ENCODE peak calls at places on chromosomes 4 and X, in seven cellular contexts. F is HFFc6, S is nucleus accumbens, E is posterior cingulate gyrus, D is IMR-90, G is tibial artery, L is hepatocyte. A is an unnamed sample.

GRCh38 chr4:19844436-19844835 is 407.3 kb upstream of the SLIT2 start:
- DNase-seq in L (no peak), D (peak; percentile 79), S (no peak), G (no peak), F (no peak), E (peak; percentile 2), A (no peak)

GRCh38 chrX:119206203-119206602 is 29.9 kb upstream of the PGRMC1 start:
- DNase-seq in G (no peak), D (no peak), E (no peak), F (no peak), S (no peak), L (peak; percentile 10), A (no peak)

GRCh38 chrX:64394874-64395567 is at the start of gene MTMR8:
- DNase-seq in S (peak; percentile 49), F (no peak), G (peak; percentile 58), D (no peak), E (peak; percentile 66), L (peak; percentile 82), A (no peak)

GRCh38 chr4:108080752-108081151 is 88.0 kb downstream of the LEF1 start:
- DNase-seq in F (no peak), D (no peak), G (no peak), S (no peak), L (no peak), E (no peak), A (no peak)

GRCh38 chr4:115121351-115122043 is 8.1 kb upstream of the NDST4 start:
- DNase-seq in D (no peak), G (no peak), F (no peak), L (no peak), E (no peak), S (no peak), A (no peak)

GRCh38 chrX:17038681-17039161 is 92.3 kb downstream of the REPS2 start:
- DNase-seq in D (no peak), E (no peak), F (no peak), L (no peak), S (no peak), G (no peak), A (peak; percentile 67)

GRCh38 chr4:72809208-72809607 is 240.2 kb upstream of the ADAMTS3 start:
- DNase-seq in S (no peak), L (no peak), F (no peak), D (no peak), G (no peak), E (no peak), A (no peak)

GRCh38 chr4:133160853-133161252 is 11.8 kb downstream of the PCDH10 start:
- DNase-seq in D (no peak), G (no peak), L (no peak), S (no peak), F (no peak), E (no peak), A (no peak)

GRCh38 chr4:105453550-105454201 is 20.2 kb downstream of the PPA2 start:
- DNase-seq in S (no peak), F (no peak), D (no peak), E (no peak), G (no peak), L (no peak), A (no peak)

GRCh38 chr4:39032218-39033085 is at the start of gene TMEM156:
- DNase-seq in S (no peak), G (no peak), D (peak; percentile 80), F (no peak), L (no peak), E (no peak), A (no peak)

GRCh38 chr4:73770917-73771316 is 30.5 kb downstream of the CXCL8 start:
- DNase-seq in S (no peak), F (no peak), L (no peak), E (no peak), G (no peak), D (no peak), A (no peak)

GRCh38 chr4:71229477-71230257 is 109.2 kb upstream of the SLC4A4 start:
- DNase-seq in S (peak; percentile 24), F (peak; percentile 58), E (peak; percentile 59), G (peak; percentile 29), D (peak; percentile 81), L (peak; percentile 79), A (no peak)

GRCh38 chrX:19064175-19064574 is 58.1 kb downstream of the ADGRG2 start:
- DNase-seq in S (no peak), D (peak; percentile 69), G (no peak), F (no peak), E (no peak), L (no peak), A (no peak)

GRCh38 chrX:97126020-97126419 is 242.3 kb downstream of the RPA4 start:
- DNase-seq in S (no peak), F (peak; percentile 8), G (no peak), E (no peak), L (no peak), D (peak; percentile 73), A (no peak)

GRCh38 chr4:9952415-9952950 is 68.8 kb downstream of the SLC2A9 start:
- DNase-seq in L (no peak), S (no peak), D (no peak), F (no peak), E (no peak), G (no peak), A (no peak)

GRCh38 chrX:36241397-36241796 is 321.9 kb downstream of the CFAP47 start:
- DNase-seq in E (no peak), L (no peak), S (no peak), D (no peak), F (no peak), G (no peak), A (no peak)

GRCh38 chr4:168708108-168708507 is 211.3 kb downstream of the PALLD start:
- DNase-seq in G (no peak), F (no peak), L (no peak), E (no peak), D (peak; percentile 68), S (no peak), A (no peak)

GRCh38 chrX:152902502-152902820 is 4.6 kb downstream of the ZNF185 start:
- DNase-seq in D (no peak), F (no peak), G (no peak), S (no peak), L (no peak), E (no peak), A (no peak)

GRCh38 chr4:48268956-48269860 is at the start of gene TEC:
- DNase-seq in G (peak; percentile 49), D (no peak), E (no peak), L (peak; percentile 62), S (no peak), F (no peak), A (no peak)

GRCh38 chr4:173703076-173703475 is 173.0 kb upstream of the HAND2 start:
- DNase-seq in G (no peak), S (no peak), E (no peak), D (no peak), L (no peak), F (no peak), A (peak; percentile 0)

GRCh38 chrX:28177202-28177601 is 196.0 kb upstream of the DCAF8L1 start:
- DNase-seq in E (no peak), F (no peak), D (no peak), L (peak; percentile 23), G (no peak), S (no peak), A (no peak)

GRCh38 chr4:187726485-187726884 is 269.1 kb upstream of the ZFP42 start:
- DNase-seq in L (no peak), F (no peak), S (no peak), D (no peak), G (no peak), E (no peak), A (no peak)

GRCh38 chrX:50988649-50989048 is 78.1 kb downstream of the BMP15 start:
- DNase-seq in E (peak; percentile 13), G (no peak), F (peak; percentile 3), D (peak; percentile 33), S (peak; percentile 4), L (peak; percentile 38), A (peak; percentile 1)

GRCh38 chrX:15745179-15745578 is 7.1 kb downstream of the CA5B start:
- DNase-seq in S (no peak), L (no peak), D (peak; percentile 52), G (no peak), E (no peak), F (no peak), A (no peak)

GRCh38 chr4:141853091-141853734 is 216.8 kb downstream of the IL15 start:
- DNase-seq in F (no peak), L (peak; percentile 16), S (no peak), E (no peak), D (no peak), G (no peak), A (no peak)

GRCh38 chr4:27787195-27787594 is 926.6 kb downstream of the STIM2 start:
- DNase-seq in D (no peak), E (no peak), F (no peak), G (no peak), L (no peak), S (no peak), A (no peak)

GRCh38 chr4:30792616-30793015 is 72.4 kb downstream of the PCDH7 start:
- DNase-seq in L (no peak), D (no peak), E (no peak), S (no peak), F (no peak), G (no peak), A (no peak)

GRCh38 chr4:123297836-123298235 is 98.8 kb upstream of the SPRY1 start:
- DNase-seq in D (no peak), L (no peak), G (no peak), E (no peak), S (no peak), F (no peak), A (no peak)

GRCh38 chrX:39320165-39320564 is 518.9 kb downstream of the MID1IP1 start:
- DNase-seq in F (no peak), G (no peak), S (no peak), E (no peak), D (no peak), L (no peak), A (no peak)

GRCh38 chrX:119734897-119735339 is 23.5 kb upstream of the SOWAHD start:
- DNase-seq in S (peak; percentile 25), E (peak; percentile 10), D (no peak), G (peak; percentile 45), F (no peak), L (no peak), A (no peak)

GRCh38 chr4:48380583-48381167 is 39.3 kb downstream of the SLAIN2 start:
- DNase-seq in L (no peak), S (no peak), G (no peak), D (no peak), E (no peak), F (no peak), A (no peak)

GRCh38 chr4:139562067-139562684 is 6.2 kb upstream of the SETD7 start:
- DNase-seq in G (no peak), E (no peak), F (no peak), S (no peak), D (no peak), L (no peak), A (no peak)

GRCh38 chr4:144645621-144646522 is at the start of gene HHIP:
- DNase-seq in G (peak; percentile 34), E (peak; percentile 63), S (peak; percentile 44), F (no peak), D (peak; percentile 65), L (peak; percentile 78), A (no peak)

GRCh38 chr4:129231907-129232626 is 136.1 kb downstream of the C4orf33 start:
- DNase-seq in F (no peak), G (no peak), E (no peak), D (no peak), L (no peak), S (no peak), A (no peak)